ENCODE peak calls at places on chromosomes 2 and 18, in seven cellular contexts. D is adrenal gland, F is uterus, K is endothelial cell of umbilical vein, B is tibial nerve, W is body of pancreas, N is IMR-90. O is an unnamed sample.

GRCh38 chr18:59270689-59271257 is 2.5 kb downstream of the RAX start:
- DNase-seq in D (no peak), F (no peak), K (no peak), B (no peak), W (no peak), N (no peak), O (no peak)

GRCh38 chr18:60891936-60892335 is 441.3 kb upstream of the CDH20 start:
- DNase-seq in D (no peak), F (no peak), K (no peak), B (no peak), W (no peak), N (no peak), O (no peak)

GRCh38 chr18:4374564-4374963 is 80.5 kb downstream of the DLGAP1 start:
- DNase-seq in D (no peak), F (no peak), K (no peak), B (no peak), W (no peak), N (no peak), O (no peak)

GRCh38 chr18:3345885-3346284 is 84.0 kb downstream of the MYL12B start:
- DNase-seq in D (no peak), F (peak), K (no peak), B (peak), W (no peak), N (peak), O (no peak)

GRCh38 chr2:24206714-24207113 is 31.9 kb downstream of the FAM228A start:
- DNase-seq in D (no peak), F (no peak), K (no peak), B (no peak), W (no peak), N (no peak), O (no peak)

GRCh38 chr2:238814815-238815214 is 33.1 kb upstream of the TWIST2 start:
- DNase-seq in D (no peak), F (no peak), K (no peak), B (no peak), W (no peak), N (no peak), O (no peak)

GRCh38 chr2:122643725-122644329 is 888.4 kb downstream of the TSN start:
- DNase-seq in D (peak), F (no peak), K (no peak), B (no peak), W (peak), N (peak), O (no peak)

GRCh38 chr2:56753182-56753581 is 569.4 kb downstream of the CCDC85A start:
- DNase-seq in D (no peak), F (no peak), K (no peak), B (no peak), W (no peak), N (no peak), O (no peak)

GRCh38 chr18:12031836-12032235 is 50.5 kb downstream of the IMPA2 start:
- DNase-seq in D (peak), F (peak), K (no peak), B (peak), W (peak), N (peak), O (no peak)

GRCh38 chr2:11071207-11071606 is 84.1 kb upstream of the SLC66A3 start:
- DNase-seq in D (peak), F (no peak), K (no peak), B (no peak), W (no peak), N (peak), O (no peak)

GRCh38 chr2:110101280-110101844 is 14.3 kb downstream of the MALL start:
- DNase-seq in D (peak), F (peak), K (peak), B (peak), W (peak), N (peak), O (no peak)

GRCh38 chr2:110105183-110105582 is 10.4 kb downstream of the MALL start:
- DNase-seq in D (no peak), F (no peak), K (no peak), B (no peak), W (no peak), N (no peak), O (no peak)

GRCh38 chr2:110101911-110102774 is 13.5 kb downstream of the MALL start:
- DNase-seq in D (no peak), F (no peak), K (peak), B (no peak), W (no peak), N (peak), O (no peak)

GRCh38 chr2:110104025-110104771 is 11.4 kb downstream of the MALL start:
- DNase-seq in D (no peak), F (no peak), K (no peak), B (no peak), W (no peak), N (no peak), O (no peak)

DNA sequence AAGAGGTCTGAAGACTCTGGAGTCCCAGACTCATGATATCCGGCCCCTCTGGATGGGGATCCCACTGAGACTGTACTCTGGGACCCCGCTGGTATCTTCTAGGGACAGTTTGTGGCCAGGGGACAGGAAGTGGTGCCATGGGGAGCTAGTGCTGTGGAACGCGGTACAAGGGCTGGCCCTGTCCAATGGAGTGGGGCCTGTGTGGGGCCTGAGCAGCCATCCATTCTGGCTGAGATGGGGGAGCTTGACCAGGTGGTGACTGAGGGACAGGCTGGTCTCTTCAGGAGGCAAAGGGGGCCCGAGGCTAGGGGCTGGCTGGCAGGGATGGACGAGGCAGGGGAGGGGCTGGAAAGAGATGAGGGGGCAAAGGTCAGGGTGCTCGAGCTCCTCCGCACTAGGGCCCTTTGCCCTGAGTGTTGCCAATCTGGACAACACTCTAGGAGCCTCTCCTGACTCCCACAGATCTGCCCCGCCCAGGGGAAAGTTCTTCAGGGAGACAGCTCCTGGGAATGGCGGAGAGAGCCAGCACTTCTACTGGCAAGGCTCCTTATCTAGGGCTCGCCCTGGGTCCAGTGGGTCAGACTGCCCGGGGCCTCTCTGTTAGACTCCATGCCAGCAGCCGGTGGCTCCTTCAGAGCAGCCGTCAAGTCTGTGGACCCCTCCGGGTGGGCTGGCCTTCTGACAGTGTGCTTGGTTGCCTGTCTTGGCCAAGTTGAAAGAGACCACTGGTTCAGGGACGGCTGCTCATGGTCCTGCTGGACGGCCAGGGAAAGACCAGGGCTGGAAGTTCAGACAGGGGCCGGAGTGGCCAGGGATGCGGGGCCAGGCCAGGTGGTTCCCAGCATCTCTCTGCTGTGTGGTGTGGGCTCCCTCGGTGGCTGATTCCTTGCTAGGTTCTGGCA is 12.3 kb downstream of the MALL start:
- DNase-seq in D (no peak), F (no peak), K (no peak), B (no peak), W (no peak), N (no peak), O (no peak)
- TF ChIP-seq POLR2A in D (no peak), F (no peak), K (no peak), B (no peak), W (no peak), N (no peak), O (no peak)

DNA sequence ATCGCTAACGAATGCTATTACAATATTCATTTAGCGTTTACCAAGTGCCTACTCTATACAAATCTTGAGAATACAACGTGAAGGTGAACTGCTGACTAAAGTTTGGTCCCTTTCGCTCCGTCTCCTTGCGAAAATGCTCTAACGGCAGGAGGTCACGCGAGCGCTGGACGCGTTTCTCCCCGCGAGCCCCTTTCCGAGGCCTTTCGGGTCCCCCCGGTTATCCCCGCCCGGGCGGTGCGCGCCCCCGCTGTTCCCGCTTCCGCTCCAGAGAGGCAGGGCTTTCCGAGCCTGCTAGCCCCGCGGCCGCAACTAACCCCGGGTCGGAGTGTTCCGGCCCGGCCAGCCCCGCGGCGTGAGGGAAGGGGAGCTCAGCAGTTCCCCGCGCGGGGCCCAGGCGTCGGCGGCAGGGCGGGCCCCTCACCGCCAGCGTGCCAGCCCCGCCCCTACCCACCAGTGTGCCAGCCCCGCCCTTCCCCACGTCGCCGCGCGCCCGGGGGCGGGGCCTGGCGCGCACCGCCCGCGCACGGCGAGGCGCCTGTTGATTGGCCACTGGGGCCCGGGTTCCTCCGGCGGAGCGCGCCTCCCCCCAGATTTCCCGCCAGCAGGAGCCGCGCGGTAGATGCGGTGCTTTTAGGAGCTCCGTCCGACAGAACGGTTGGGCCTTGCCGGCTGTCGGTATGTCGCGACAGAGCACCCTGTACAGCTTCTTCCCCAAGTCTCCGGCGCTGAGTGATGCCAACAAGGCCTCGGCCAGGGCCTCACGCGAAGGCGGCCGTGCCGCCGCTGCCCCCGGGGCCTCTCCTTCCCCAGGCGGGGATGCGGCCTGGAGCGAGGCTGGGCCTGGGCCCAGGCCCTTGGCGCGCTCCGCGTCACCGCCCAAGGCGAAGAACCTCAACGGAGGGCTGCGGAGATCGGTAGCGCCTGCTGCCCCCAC is at the start of gene MSH6:
- DNase-seq in D (peak), F (peak), K (peak), B (peak), W (peak), N (peak), O (peak)
- TF ChIP-seq POLR2A in D (peak), F (peak), K (peak), B (peak), W (peak), N (peak), O (peak)

DNA sequence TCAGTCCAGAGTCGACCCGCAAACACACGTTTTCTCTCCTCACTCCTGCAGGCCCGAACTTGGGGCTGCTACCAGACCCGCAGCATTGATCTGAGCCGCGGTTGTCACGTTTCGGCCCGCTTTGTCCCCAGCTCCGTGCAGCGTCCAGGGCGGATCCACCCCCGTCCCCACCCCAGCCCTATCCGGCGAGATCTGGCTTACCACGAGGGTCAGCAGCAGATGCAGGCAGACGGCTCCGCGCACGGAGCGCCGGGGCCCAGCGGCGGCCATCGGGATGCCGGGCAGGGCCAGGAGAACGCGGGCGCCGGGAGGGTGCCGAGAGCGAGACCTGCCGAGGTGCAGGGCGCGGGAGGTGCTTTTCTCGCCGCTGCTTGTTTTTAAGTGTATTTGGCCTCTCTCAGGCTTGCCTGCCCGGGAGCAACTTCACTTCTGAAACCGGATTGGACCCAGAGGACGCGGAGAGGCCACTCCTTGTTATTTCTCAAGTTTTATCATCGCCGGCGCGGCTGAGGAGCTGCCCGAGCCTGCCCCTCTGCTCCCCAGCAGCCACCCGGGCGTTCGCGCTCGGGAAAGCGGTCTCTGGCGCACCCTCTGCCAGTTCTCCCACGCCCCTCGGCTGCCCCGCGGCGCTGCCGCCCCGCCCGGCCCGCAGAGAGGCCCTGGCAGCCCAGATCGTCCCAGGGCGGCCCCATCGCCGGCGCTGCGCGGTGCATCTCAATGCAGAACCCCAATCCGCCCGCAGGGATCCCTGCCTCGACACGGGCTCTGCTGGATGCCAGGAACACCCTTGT is at the start of gene DSC3:
- DNase-seq in D (no peak), F (no peak), K (no peak), B (no peak), W (peak), N (no peak), O (no peak)
- TF ChIP-seq POLR2A in D (no peak), F (no peak), K (no peak), B (no peak), W (no peak), N (no peak), O (no peak)

DNA sequence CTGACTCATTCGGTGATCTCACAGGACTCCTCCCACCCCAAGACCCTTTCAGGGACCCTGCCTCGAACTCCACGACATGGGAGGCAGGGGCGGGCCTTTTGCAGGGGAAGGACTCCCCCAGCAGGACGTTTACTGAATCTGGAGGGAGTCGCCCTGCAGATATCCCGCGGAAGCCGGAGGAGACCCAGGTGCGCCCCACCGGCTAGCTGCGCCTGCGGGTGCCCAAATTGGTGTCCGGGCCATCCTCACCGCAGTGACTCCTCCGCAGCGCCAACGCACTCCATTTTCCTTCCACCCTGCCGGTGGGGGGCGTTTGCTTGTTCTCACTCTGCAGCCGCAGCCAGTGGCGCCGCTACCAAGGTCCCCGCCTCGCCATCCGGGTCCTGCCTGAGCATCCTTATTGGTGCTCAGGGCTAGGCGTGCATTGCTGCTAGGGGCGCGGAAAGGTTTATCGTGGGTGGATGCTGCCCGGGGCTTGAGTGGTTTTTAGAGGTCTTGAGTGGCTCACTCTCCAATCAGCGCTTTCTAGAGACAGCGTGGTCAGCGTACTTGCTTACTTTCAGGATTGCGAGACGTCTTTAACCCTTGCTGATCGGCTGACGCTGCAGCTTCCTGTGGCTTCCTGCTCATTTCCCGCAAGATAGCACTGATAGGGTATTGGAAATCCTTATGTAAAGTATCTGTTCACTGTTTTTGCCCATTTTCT is 81.4 kb downstream of the BIN1 start:
- DNase-seq in D (peak), F (peak), K (peak), B (peak), W (peak), N (peak), O (peak)
- TF ChIP-seq POLR2A in D (no peak), F (no peak), K (no peak), B (no peak), W (no peak), N (peak), O (no peak)

DNA sequence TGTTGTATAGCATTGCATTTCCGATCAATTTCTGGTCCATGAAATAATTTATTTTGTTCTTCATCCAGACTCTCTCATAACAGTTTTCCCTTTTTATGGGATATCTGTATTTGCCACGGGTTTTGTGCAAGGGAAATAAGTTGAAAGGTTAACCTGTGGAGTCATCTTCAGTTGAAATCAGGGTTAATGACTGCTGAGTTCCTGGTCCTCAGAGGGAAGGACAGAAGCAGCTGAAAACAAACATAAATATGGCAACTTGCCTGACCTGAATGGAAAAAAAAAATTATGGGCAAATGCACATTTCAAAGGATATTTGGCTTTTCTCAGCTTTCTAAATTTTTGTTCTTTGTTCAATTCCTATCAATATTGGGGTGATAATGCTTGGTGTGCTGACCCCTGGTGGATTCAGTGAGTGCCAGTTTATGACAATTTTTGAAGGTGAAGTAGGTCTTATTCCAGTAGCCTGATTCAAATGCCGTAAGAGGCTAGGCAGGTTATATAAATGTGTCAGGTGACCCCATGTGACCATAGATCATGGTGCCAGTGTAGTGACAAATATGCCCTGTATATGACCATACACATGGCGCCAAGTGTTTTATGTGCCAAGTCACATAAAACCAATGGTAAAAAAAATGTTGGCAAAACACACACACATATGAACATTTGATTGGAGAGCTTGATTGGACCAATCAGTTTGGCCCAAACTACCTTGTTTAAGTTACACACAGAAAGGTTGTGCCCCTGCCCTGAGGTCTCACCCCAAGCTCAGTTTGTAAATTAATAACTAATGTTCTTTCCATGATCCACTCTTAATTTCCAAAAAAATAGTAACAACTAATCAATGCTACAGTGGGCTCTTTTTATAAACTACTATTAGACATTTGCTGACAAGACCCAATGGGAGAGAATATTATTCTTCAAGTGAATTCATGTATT is 47.6 kb upstream of the FAM124B start:
- DNase-seq in D (peak), F (no peak), K (peak), B (peak), W (peak), N (no peak), O (peak)
- TF ChIP-seq POLR2A in D (no peak), F (no peak), K (no peak), B (no peak), W (no peak), N (no peak), O (no peak)

GRCh38 chr2:19287324-19287723 is 71.1 kb downstream of the OSR1 start:
- DNase-seq in D (no peak), F (no peak), K (no peak), B (no peak), W (no peak), N (peak), O (no peak)

GRCh38 chr2:19288291-19288690 is 70.1 kb downstream of the OSR1 start:
- DNase-seq in D (no peak), F (no peak), K (no peak), B (no peak), W (no peak), N (no peak), O (no peak)

GRCh38 chr2:19282305-19282704 is 76.1 kb downstream of the OSR1 start:
- DNase-seq in D (no peak), F (no peak), K (no peak), B (no peak), W (no peak), N (no peak), O (no peak)
- TF ChIP-seq POLR2A in D (no peak), F (no peak), K (no peak), B (no peak), W (no peak), N (no peak), O (no peak)

O was measured in erythroblast.